ENCODE peak calls at places on chromosome 11, in nine cellular contexts. D is stimulated activated naive CD8-positive, alpha-beta T cell treated with anti-CD3 and anti-CD28 coated beads, Interleukin-15, amount 100 ng/mL, for 72 hours; O is T-cell; R is psoas muscle; U is activated CD4-positive, CD25-positive, alpha-beta regulatory T cell treated with anti-CD3 and anti-CD28 coated beads, Interleukin-2, amount 50 U/mL, for 24 hours; S is PC-3; N is activated T-cell treated with anti-CD3 and anti-CD28 coated beads, Interleukin-2, amount 50 U/mL, for 4 hours; C is naive B cell; F is Right ventricle myocardium superior. B is an unnamed sample.

GRCh38 chr11:27464155-27464759 is 8.3 kb downstream of the LGR4 start:
- ATAC-seq in D (no peak), O (no peak), R (peak; percentile 60), U (no peak), S (peak; percentile 70), N (no peak), C (no peak), F (peak; percentile 25), B (no peak)

GRCh38 chr11:121091492-121092179 is 9.4 kb upstream of the TECTA start:
- ATAC-seq in D (no peak), O (no peak), R (no peak), U (no peak), S (no peak), N (no peak), C (no peak), F (no peak), B (peak; percentile 64)

GRCh38 chr11:57763568-57763967 is 2.0 kb downstream of the CTNND1 start:
- ATAC-seq in D (no peak), O (no peak), R (peak; percentile 41), U (no peak), S (peak; percentile 66), N (no peak), C (no peak), F (peak; percentile 38), B (no peak)

GRCh38 chr11:68160100-68160695 is 39.0 kb upstream of the CHKA start:
- ATAC-seq in D (no peak), O (no peak), R (no peak), U (no peak), S (no peak), N (no peak), C (no peak), F (peak; percentile 50), B (no peak)

GRCh38 chr11:108221981-108222685 is at the start of gene NPAT:
- ATAC-seq in D (peak; percentile 4), O (peak; percentile 5), R (no peak), U (no peak), S (no peak), N (peak; percentile 1), C (peak; percentile 30), F (no peak), B (peak; percentile 2)

GRCh38 chr11:2459796-2460531 is 15.2 kb downstream of the KCNQ1 start:
- ATAC-seq in D (peak; percentile 13), O (no peak), R (no peak), U (no peak), S (no peak), N (no peak), C (no peak), F (no peak), B (peak; percentile 74)

GRCh38 chr11:126304457-126305072 is 705 bp downstream of the DCPS start:
- ATAC-seq in D (no peak), O (no peak), R (no peak), U (no peak), S (peak; percentile 27), N (peak; percentile 0), C (no peak), F (peak; percentile 7), B (no peak)

GRCh38 chr11:60923800-60924109 is 505 bp upstream of the TMEM132A start:
- ATAC-seq in D (peak; percentile 4), O (no peak), R (peak; percentile 29), U (no peak), S (peak; percentile 18), N (no peak), C (no peak), F (peak; percentile 4), B (peak; percentile 21)

GRCh38 chr11:16154715-16155396 is 201.5 kb downstream of the SOX6 start:
- ATAC-seq in D (no peak), O (no peak), R (no peak), U (no peak), S (no peak), N (no peak), C (no peak), F (no peak), B (no peak)

GRCh38 chr11:107769189-107769588 is 57.3 kb upstream of the SLN start:
- ATAC-seq in D (peak; percentile 54), O (no peak), R (peak; percentile 96), U (peak; percentile 67), S (peak; percentile 82), N (peak; percentile 64), C (no peak), F (no peak), B (no peak)

GRCh38 chr11:61961570-61962212 is 5.7 kb downstream of the FTH1 start:
- ATAC-seq in D (no peak), O (no peak), R (peak; percentile 65), U (no peak), S (peak; percentile 1), N (no peak), C (no peak), F (peak; percentile 73), B (no peak)

GRCh38 chr11:27210509-27210908 is 152.5 kb downstream of the CCDC34 start:
- ATAC-seq in D (no peak), O (no peak), R (no peak), U (no peak), S (no peak), N (no peak), C (no peak), F (no peak), B (no peak)

B was measured in stimulated activated memory B cell treated with anti-CD40 and anti-IgM and Interleukin-4, amounts not matched to agents 10 μg/mL and 1 μg/mL and 100 μg/mL, for 72 hours.